ENCODE peak calls at places on chromosome 22, in six cellular contexts. P is fibroblast of the aortic adventitia; E is WERI-Rb-1; B is CD8-positive, alpha-beta memory T cell; C is AG10803; A is DND-41. V is an unnamed sample.

GRCh38 chr22:47598864-47599263 is 836.4 kb downstream of the TBC1D22A start:
- DNase-seq in P (no peak), E (no peak), B (no peak), C (no peak), A (no peak), V (no peak)

GRCh38 chr22:47376322-47376700 is 613.9 kb downstream of the TBC1D22A start:
- DNase-seq in P (no peak), E (no peak), B (no peak), C (no peak), A (no peak), V (no peak)

GRCh38 chr22:45977551-45978274 is 751 bp upstream of the WNT7B start:
- DNase-seq in P (no peak), E (peak; percentile 32), B (no peak), C (no peak), A (peak; percentile 30), V (no peak)

GRCh38 chr22:37627545-37627944 is 11.9 kb upstream of the SH3BP1 start:
- DNase-seq in P (no peak), E (no peak), B (peak; percentile 75), C (no peak), A (peak; percentile 59), V (no peak)

GRCh38 chr22:31970490-31971444 is 26.4 kb downstream of the YWHAH start:
- DNase-seq in P (peak; percentile 55), E (peak; percentile 78), B (peak; percentile 85), C (peak; percentile 40), A (peak; percentile 27), V (peak; percentile 60)

GRCh38 chr22:25081409-25081824 is 118.2 kb upstream of the CRYBB3 start:
- DNase-seq in P (no peak), E (peak; percentile 64), B (peak; percentile 48), C (no peak), A (peak; percentile 44), V (no peak)

GRCh38 chr22:48495751-48496080 is 1332.0 kb downstream of the BRD1 start:
- DNase-seq in P (no peak), E (no peak), B (no peak), C (no peak), A (no peak), V (no peak)

GRCh38 chr22:22945195-22945594 is 57.6 kb downstream of the IGLL5 start:
- DNase-seq in P (no peak), E (no peak), B (no peak), C (no peak), A (peak; percentile 23), V (no peak)

GRCh38 chr22:36454916-36455570 is 26.4 kb downstream of the TXN2 start:
- DNase-seq in P (peak; percentile 72), E (no peak), B (peak; percentile 95), C (peak; percentile 83), A (peak; percentile 97), V (peak; percentile 53)

GRCh38 chr22:24107668-24108067 is 73.6 kb upstream of the SUSD2 start:
- DNase-seq in P (peak; percentile 95), E (no peak), B (no peak), C (peak; percentile 93), A (no peak), V (peak; percentile 97)

GRCh38 chr22:34866501-34867171 is 199.3 kb upstream of the ISX start:
- DNase-seq in P (peak; percentile 7), E (no peak), B (no peak), C (peak; percentile 68), A (no peak), V (no peak)

GRCh38 chr22:24067587-24068376 is 56.7 kb downstream of the CABIN1 start:
- DNase-seq in P (no peak), E (no peak), B (no peak), C (no peak), A (no peak), V (no peak)

GRCh38 chr22:47199261-47199948 is 437.0 kb downstream of the TBC1D22A start:
- DNase-seq in P (no peak), E (no peak), B (no peak), C (no peak), A (no peak), V (no peak)

GRCh38 chr22:20432244-20432686 is 5.4 kb downstream of the SCARF2 start:
- DNase-seq in P (no peak), E (no peak), B (no peak), C (no peak), A (no peak), V (no peak)

GRCh38 chr22:20429254-20430100 is 8.1 kb downstream of the SCARF2 start:
- DNase-seq in P (no peak), E (no peak), B (peak; percentile 73), C (no peak), A (peak; percentile 79), V (no peak)

GRCh38 chr22:20430101-20430640 is 7.5 kb downstream of the SCARF2 start:
- DNase-seq in P (no peak), E (no peak), B (no peak), C (no peak), A (no peak), V (no peak)

GRCh38 chr22:20431520-20432237 is 5.9 kb downstream of the SCARF2 start:
- DNase-seq in P (no peak), E (peak; percentile 79), B (no peak), C (no peak), A (no peak), V (no peak)

GRCh38 chr22:20430641-20431519 is 6.7 kb downstream of the SCARF2 start:
- DNase-seq in P (no peak), E (no peak), B (peak; percentile 44), C (peak; percentile 48), A (no peak), V (no peak)
- H3K4me3 ChIP-seq in P (no peak overlapping the region), E (peak overlapping the region; percentile 20), B (peak overlapping the region; percentile 82), C (no peak overlapping the region), A (no peak overlapping the region), V (no peak overlapping the region)

GRCh38 chr22:42288791-42289190 is 18.3 kb upstream of the TCF20 start:
- DNase-seq in P (no peak), E (no peak), B (no peak), C (no peak), A (no peak), V (no peak)

GRCh38 chr22:42285604-42286003 is 15.2 kb upstream of the TCF20 start:
- DNase-seq in P (no peak), E (no peak), B (no peak), C (no peak), A (no peak), V (no peak)

GRCh38 chr22:42286205-42286604 is 15.8 kb upstream of the TCF20 start:
- DNase-seq in P (no peak), E (no peak), B (no peak), C (no peak), A (peak; percentile 51), V (no peak)

GRCh38 chr22:42289671-42290269 is 19.3 kb upstream of the TCF20 start:
- DNase-seq in P (no peak), E (peak; percentile 44), B (no peak), C (no peak), A (no peak), V (no peak)

GRCh38 chr22:42287174-42287890 is 16.9 kb upstream of the TCF20 start:
- DNase-seq in P (no peak), E (no peak), B (no peak), C (no peak), A (peak; percentile 50), V (no peak)
- H3K4me3 ChIP-seq in P (no peak overlapping the region), E (no peak overlapping the region), B (no peak overlapping the region), C (no peak overlapping the region), A (no peak overlapping the region), V (no peak overlapping the region)

GRCh38 chr22:43148581-43148980 is 2.8 kb upstream of the TSPO start:
- DNase-seq in P (no peak), E (no peak), B (no peak), C (no peak), A (no peak), V (no peak)
- H3K4me3 ChIP-seq in P (no peak overlapping the region), E (no peak overlapping the region), B (no peak overlapping the region), C (no peak overlapping the region), A (no peak overlapping the region), V (no peak overlapping the region)

DNA sequence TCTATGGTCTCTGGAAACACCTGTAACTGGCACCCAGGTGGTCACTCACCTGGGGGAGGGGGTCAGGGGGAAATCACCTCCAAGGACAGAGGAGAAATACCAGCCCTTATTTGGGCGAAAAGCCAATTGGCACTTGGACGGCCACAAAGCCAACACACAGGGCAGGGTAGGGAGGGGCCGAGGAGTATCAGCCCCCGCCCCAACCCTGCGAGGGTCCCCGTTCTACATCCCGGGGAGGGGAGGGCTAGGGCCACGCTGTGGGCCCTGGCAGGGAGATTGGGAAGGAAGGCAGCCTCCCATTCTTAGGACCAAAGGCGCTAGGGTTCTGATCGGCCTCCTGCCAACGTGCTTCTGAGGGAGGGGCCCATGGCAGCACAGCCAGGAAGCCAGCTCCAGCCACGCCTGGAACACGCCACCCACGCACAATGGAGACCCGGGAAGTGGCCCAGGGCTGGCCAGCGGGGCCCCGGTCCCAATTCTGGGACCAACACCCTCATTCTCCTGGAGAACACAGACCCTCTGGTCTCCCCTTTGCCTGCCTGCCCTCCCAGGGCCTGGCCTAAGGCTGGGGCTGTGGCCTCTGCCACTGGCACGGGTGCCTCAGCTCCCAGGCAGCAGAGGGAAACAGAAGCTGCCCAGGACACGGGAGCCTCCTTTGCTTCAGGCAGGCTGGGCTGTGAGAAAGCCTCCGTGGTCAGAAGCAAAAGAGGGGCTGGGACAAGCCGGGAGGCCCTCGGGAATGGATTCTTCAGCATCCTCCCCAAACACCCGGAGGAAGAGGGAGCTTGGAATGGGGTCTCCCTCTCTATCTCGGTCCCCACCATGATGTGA is 7.4 kb downstream of the CBX6 start:
- DNase-seq in P (peak; percentile 43), E (peak; percentile 5), B (no peak), C (no peak), A (no peak), V (no peak)
- H3K4me3 ChIP-seq in P (no peak overlapping the region), E (no peak overlapping the region), B (no peak overlapping the region), C (no peak overlapping the region), A (no peak overlapping the region), V (no peak overlapping the region)

DNA sequence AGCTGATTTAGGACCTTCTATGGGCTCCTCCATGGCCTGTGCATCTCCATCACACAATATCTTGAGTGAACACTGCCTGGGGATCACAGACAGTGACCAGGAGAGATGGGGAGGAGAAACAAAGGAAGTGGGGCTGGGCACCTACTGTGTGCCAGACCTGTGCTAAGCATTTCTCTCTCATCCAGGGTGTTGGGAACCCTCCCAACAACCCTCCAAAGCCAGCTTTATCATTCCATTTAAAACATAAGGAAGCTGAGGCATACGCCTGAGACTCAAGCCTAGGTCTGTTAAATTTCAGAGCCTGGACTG is 130.2 kb downstream of the MN1 start:
- DNase-seq in P (no peak), E (no peak), B (no peak), C (no peak), A (no peak), V (no peak)
- H3K4me3 ChIP-seq in P (no peak overlapping the region), E (no peak overlapping the region), B (no peak overlapping the region), C (no peak overlapping the region), A (no peak overlapping the region), V (no peak overlapping the region)

V was measured in MG63.